ENCODE peak calls at places on chromosomes 4 and X, in four cellular contexts. One of them, this sample, is unnamed.

GRCh38 chrX:50081282-50081955 is 119.4 kb downstream of the AKAP4 start:
- DNase-seq in CD4-positive, alpha-beta T cell: no peak
- DNase-seq in left ventricle myocardium inferior: peak
- DNase-seq in HFF-Myc: no peak
- DNase-seq in this sample: no peak

GRCh38 chr4:8840006-8840793 is 31.4 kb downstream of the HMX1 start:
- DNase-seq in CD4-positive, alpha-beta T cell: no peak
- DNase-seq in left ventricle myocardium inferior: no peak
- DNase-seq in HFF-Myc: no peak
- DNase-seq in this sample: peak

GRCh38 chr4:151604238-151604637 is 156.6 kb downstream of the GATB start:
- DNase-seq in CD4-positive, alpha-beta T cell: no peak
- DNase-seq in left ventricle myocardium inferior: no peak
- DNase-seq in HFF-Myc: peak
- DNase-seq in this sample: no peak

GRCh38 chrX:34491126-34491525 is 166.0 kb downstream of the TMEM47 start:
- DNase-seq in CD4-positive, alpha-beta T cell: no peak
- DNase-seq in left ventricle myocardium inferior: no peak
- DNase-seq in HFF-Myc: no peak
- DNase-seq in this sample: no peak

GRCh38 chr4:5827108-5828004 is 65.5 kb downstream of the CRMP1 start:
- DNase-seq in CD4-positive, alpha-beta T cell: no peak
- DNase-seq in left ventricle myocardium inferior: no peak
- DNase-seq in HFF-Myc: no peak
- DNase-seq in this sample: no peak

GRCh38 chr4:1416051-1416947 is 10.1 kb upstream of the NKX1-1 start:
- DNase-seq in CD4-positive, alpha-beta T cell: no peak
- DNase-seq in left ventricle myocardium inferior: no peak
- DNase-seq in HFF-Myc: no peak
- DNase-seq in this sample: peak

GRCh38 chrX:109830157-109830703 is 97.2 kb upstream of the ACSL4 start:
- DNase-seq in CD4-positive, alpha-beta T cell: no peak
- DNase-seq in left ventricle myocardium inferior: no peak
- DNase-seq in HFF-Myc: no peak
- DNase-seq in this sample: no peak

GRCh38 chrX:136646602-136647239 is 1.2 kb upstream of the CD40LG start:
- DNase-seq in CD4-positive, alpha-beta T cell: peak
- DNase-seq in left ventricle myocardium inferior: no peak
- DNase-seq in HFF-Myc: no peak
- DNase-seq in this sample: no peak

GRCh38 chr4:85127653-85128052 is 161.2 kb upstream of the WDFY3 start:
- DNase-seq in CD4-positive, alpha-beta T cell: no peak
- DNase-seq in left ventricle myocardium inferior: no peak
- DNase-seq in HFF-Myc: no peak
- DNase-seq in this sample: no peak

GRCh38 chr4:104591505-104591904 is 96.8 kb upstream of the CXXC4 start:
- DNase-seq in CD4-positive, alpha-beta T cell: no peak
- DNase-seq in left ventricle myocardium inferior: peak
- DNase-seq in HFF-Myc: no peak
- DNase-seq in this sample: no peak

GRCh38 chrX:41027388-41027787 is 57.9 kb upstream of the USP9X start:
- DNase-seq in CD4-positive, alpha-beta T cell: no peak
- DNase-seq in left ventricle myocardium inferior: no peak
- DNase-seq in HFF-Myc: no peak
- DNase-seq in this sample: no peak

GRCh38 chr4:34182346-34182745 is 2062.0 kb downstream of the ARAP2 start:
- DNase-seq in CD4-positive, alpha-beta T cell: no peak
- DNase-seq in left ventricle myocardium inferior: no peak
- DNase-seq in HFF-Myc: no peak
- DNase-seq in this sample: no peak

GRCh38 chr4:182141046-182141445 is 102.2 kb upstream of the TENM3 start:
- DNase-seq in CD4-positive, alpha-beta T cell: no peak
- DNase-seq in left ventricle myocardium inferior: no peak
- DNase-seq in HFF-Myc: no peak
- DNase-seq in this sample: no peak
- TF ChIP-seq CTCF in CD4-positive, alpha-beta T cell: no peak
- TF ChIP-seq CTCF in left ventricle myocardium inferior: no peak
- TF ChIP-seq CTCF in HFF-Myc: no peak
- TF ChIP-seq CTCF in this sample: no peak

GRCh38 chrX:83934220-83934619 is 73.3 kb downstream of the CYLC1 start:
- DNase-seq in CD4-positive, alpha-beta T cell: no peak
- DNase-seq in left ventricle myocardium inferior: no peak
- DNase-seq in HFF-Myc: no peak
- DNase-seq in this sample: no peak
- TF ChIP-seq CTCF in CD4-positive, alpha-beta T cell: no peak
- TF ChIP-seq CTCF in left ventricle myocardium inferior: no peak
- TF ChIP-seq CTCF in HFF-Myc: no peak
- TF ChIP-seq CTCF in this sample: no peak

GRCh38 chr4:78293841-78294301 is 236.7 kb downstream of the FRAS1 start:
- DNase-seq in CD4-positive, alpha-beta T cell: no peak
- DNase-seq in left ventricle myocardium inferior: no peak
- DNase-seq in HFF-Myc: peak
- DNase-seq in this sample: no peak
- TF ChIP-seq CTCF in CD4-positive, alpha-beta T cell: no peak
- TF ChIP-seq CTCF in left ventricle myocardium inferior: no peak
- TF ChIP-seq CTCF in HFF-Myc: no peak
- TF ChIP-seq CTCF in this sample: no peak

DNA sequence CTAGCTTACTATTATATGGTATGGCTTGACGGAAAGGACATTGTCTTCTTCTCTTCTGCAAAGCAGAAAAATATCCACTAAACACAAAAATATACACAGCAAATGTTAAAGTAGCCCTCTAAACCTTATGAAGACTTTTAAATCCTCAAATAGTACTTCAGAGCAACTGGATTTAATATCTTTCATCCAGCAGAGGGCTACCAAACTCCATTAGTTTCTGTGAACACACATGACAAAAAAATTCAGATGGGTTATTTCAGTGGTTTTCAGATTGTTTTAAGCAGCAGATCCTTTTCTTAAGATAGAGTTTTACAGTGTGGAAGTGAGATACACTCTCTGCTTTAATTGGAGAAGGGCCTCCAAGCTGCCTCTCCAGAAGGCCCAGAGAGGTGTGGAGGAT is 56.6 kb downstream of the ANK2 start:
- DNase-seq in CD4-positive, alpha-beta T cell: no peak
- DNase-seq in left ventricle myocardium inferior: no peak
- DNase-seq in HFF-Myc: peak
- DNase-seq in this sample: no peak
- TF ChIP-seq CTCF in CD4-positive, alpha-beta T cell: no peak
- TF ChIP-seq CTCF in left ventricle myocardium inferior: peak
- TF ChIP-seq CTCF in HFF-Myc: no peak
- TF ChIP-seq CTCF in this sample: no peak

GRCh38 chrX:2549874-2550273 is 49.1 kb upstream of the DHRSX start:
- DNase-seq in CD4-positive, alpha-beta T cell: no peak
- DNase-seq in left ventricle myocardium inferior: no peak
- DNase-seq in HFF-Myc: no peak
- DNase-seq in this sample: no peak

GRCh38 chrX:2546496-2546895 is 45.7 kb upstream of the DHRSX start:
- DNase-seq in CD4-positive, alpha-beta T cell: no peak
- DNase-seq in left ventricle myocardium inferior: no peak
- DNase-seq in HFF-Myc: no peak
- DNase-seq in this sample: no peak

GRCh38 chrX:2547746-2548145 is 47.0 kb upstream of the DHRSX start:
- DNase-seq in CD4-positive, alpha-beta T cell: no peak
- DNase-seq in left ventricle myocardium inferior: no peak
- DNase-seq in HFF-Myc: no peak
- DNase-seq in this sample: no peak

GRCh38 chrX:2550288-2551020 is 49.7 kb upstream of the DHRSX start:
- DNase-seq in CD4-positive, alpha-beta T cell: no peak
- DNase-seq in left ventricle myocardium inferior: no peak
- DNase-seq in HFF-Myc: no peak
- DNase-seq in this sample: no peak

DNA sequence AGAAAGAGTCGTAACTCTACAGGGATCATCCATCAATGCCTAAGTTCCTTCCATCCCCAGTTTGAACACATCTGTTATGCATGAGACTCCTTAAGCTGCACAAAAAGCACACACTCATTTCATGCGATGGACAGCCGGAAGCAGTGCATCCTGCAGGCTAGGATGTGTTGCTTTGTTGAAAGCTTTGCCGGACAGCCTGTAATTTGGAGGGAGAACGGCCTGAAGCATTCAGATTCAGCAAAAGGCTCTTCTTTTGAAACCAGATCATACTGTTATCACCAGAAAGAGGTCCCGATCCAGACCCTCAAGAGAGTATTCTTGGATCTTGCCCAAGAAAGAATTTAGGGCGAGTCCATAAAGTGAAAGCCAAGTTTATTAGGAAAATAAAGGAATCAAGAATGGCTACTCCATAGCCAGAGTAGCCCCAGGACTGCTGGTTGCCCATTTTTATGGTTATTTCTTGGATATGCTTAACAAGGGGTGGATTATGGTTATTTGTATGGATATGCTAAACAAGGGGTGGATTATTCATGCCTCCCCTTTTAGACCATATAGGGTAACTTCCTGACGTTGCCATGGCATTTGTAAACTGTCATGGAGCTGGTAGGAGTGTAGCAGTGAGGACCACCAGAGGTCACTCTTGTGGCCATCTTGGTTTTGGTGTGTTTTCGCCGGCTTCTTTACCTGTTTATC is 48.1 kb upstream of the DHRSX start:
- DNase-seq in CD4-positive, alpha-beta T cell: no peak
- DNase-seq in left ventricle myocardium inferior: no peak
- DNase-seq in HFF-Myc: peak
- DNase-seq in this sample: no peak
- TF ChIP-seq CTCF in CD4-positive, alpha-beta T cell: no peak
- TF ChIP-seq CTCF in left ventricle myocardium inferior: no peak
- TF ChIP-seq CTCF in HFF-Myc: no peak
- TF ChIP-seq CTCF in this sample: no peak

GRCh38 chr4:145154573-145154972 is 25.8 kb downstream of the OTUD4 start:
- DNase-seq in CD4-positive, alpha-beta T cell: no peak
- DNase-seq in left ventricle myocardium inferior: no peak
- DNase-seq in HFF-Myc: no peak
- DNase-seq in this sample: no peak
- TF ChIP-seq CTCF in CD4-positive, alpha-beta T cell: no peak
- TF ChIP-seq CTCF in left ventricle myocardium inferior: peak
- TF ChIP-seq CTCF in HFF-Myc: peak
- TF ChIP-seq CTCF in this sample: peak

GRCh38 chrX:120512222-120512621 is 43.1 kb upstream of the LAMP2 start:
- DNase-seq in CD4-positive, alpha-beta T cell: no peak
- DNase-seq in left ventricle myocardium inferior: no peak
- DNase-seq in HFF-Myc: no peak
- DNase-seq in this sample: no peak

GRCh38 chrX:120517936-120518335 is 42.8 kb downstream of the CUL4B start:
- DNase-seq in CD4-positive, alpha-beta T cell: no peak
- DNase-seq in left ventricle myocardium inferior: no peak
- DNase-seq in HFF-Myc: no peak
- DNase-seq in this sample: no peak

GRCh38 chrX:120512627-120513026 is 43.5 kb upstream of the LAMP2 start:
- DNase-seq in CD4-positive, alpha-beta T cell: no peak
- DNase-seq in left ventricle myocardium inferior: no peak
- DNase-seq in HFF-Myc: no peak
- DNase-seq in this sample: no peak

DNA sequence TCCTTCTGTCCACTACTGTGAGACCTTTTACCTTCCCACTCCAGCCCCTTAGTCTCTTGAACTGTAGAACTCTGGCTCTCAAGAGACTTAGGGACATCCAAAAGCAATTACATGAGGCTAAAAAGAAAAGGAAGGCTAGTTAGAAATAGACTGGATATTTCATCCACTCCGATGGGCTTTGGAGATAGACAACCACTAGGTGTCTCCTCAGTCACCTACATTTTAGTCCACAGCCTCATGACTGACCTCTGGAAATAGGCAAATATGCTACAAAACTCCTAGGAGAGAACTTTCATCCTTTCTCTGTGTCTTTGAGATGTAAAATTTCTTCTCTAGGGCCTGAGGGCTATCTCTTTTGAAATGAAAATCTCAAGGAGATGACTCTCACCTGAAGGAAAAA is 45.1 kb upstream of the LAMP2 start:
- DNase-seq in CD4-positive, alpha-beta T cell: no peak
- DNase-seq in left ventricle myocardium inferior: no peak
- DNase-seq in HFF-Myc: no peak
- DNase-seq in this sample: no peak
- TF ChIP-seq CTCF in CD4-positive, alpha-beta T cell: no peak
- TF ChIP-seq CTCF in left ventricle myocardium inferior: peak
- TF ChIP-seq CTCF in HFF-Myc: peak
- TF ChIP-seq CTCF in this sample: no peak